ENCODE peak calls at places on chromosomes 13 and 19, in five cellular contexts. One of them, this sample, is unnamed.

GRCh38 chr13:36700170-36700569 is 26.4 kb downstream of the SERTM1 start:
- DNase-seq in hepatocyte: no peak
- DNase-seq in HEK293T: no peak
- DNase-seq in stimulated activated naive CD4-positive, alpha-beta T cell: no peak
- DNase-seq in nephron progenitor cell: no peak
- DNase-seq in this sample: no peak

GRCh38 chr13:30905932-30906383 is at the start of gene MEDAG:
- DNase-seq in HEK293T: no peak
- DNase-seq in stimulated activated naive CD4-positive, alpha-beta T cell: no peak
- DNase-seq in nephron progenitor cell: no peak
- DNase-seq in hepatocyte: no peak
- DNase-seq in this sample: no peak

GRCh38 chr13:55302568-55302967 is 1838.2 kb upstream of the PRR20A start:
- DNase-seq in HEK293T: no peak
- DNase-seq in nephron progenitor cell: no peak
- DNase-seq in hepatocyte: peak
- DNase-seq in stimulated activated naive CD4-positive, alpha-beta T cell: no peak
- DNase-seq in this sample: no peak

GRCh38 chr13:21047591-21048282 is 13.6 kb downstream of the LATS2 start:
- DNase-seq in nephron progenitor cell: peak
- DNase-seq in stimulated activated naive CD4-positive, alpha-beta T cell: no peak
- DNase-seq in HEK293T: no peak
- DNase-seq in hepatocyte: no peak
- DNase-seq in this sample: no peak

GRCh38 chr13:40390290-40391008 is 276.0 kb downstream of the FOXO1 start:
- DNase-seq in hepatocyte: no peak
- DNase-seq in stimulated activated naive CD4-positive, alpha-beta T cell: no peak
- DNase-seq in nephron progenitor cell: no peak
- DNase-seq in HEK293T: no peak
- DNase-seq in this sample: no peak

GRCh38 chr19:3450796-3451411 is 29.4 kb downstream of the SMIM24 start:
- DNase-seq in nephron progenitor cell: no peak
- DNase-seq in hepatocyte: peak
- DNase-seq in stimulated activated naive CD4-positive, alpha-beta T cell: no peak
- DNase-seq in HEK293T: no peak
- DNase-seq in this sample: no peak

GRCh38 chr19:29404015-29404414 is 121.8 kb upstream of the VSTM2B start:
- DNase-seq in nephron progenitor cell: no peak
- DNase-seq in hepatocyte: no peak
- DNase-seq in stimulated activated naive CD4-positive, alpha-beta T cell: no peak
- DNase-seq in HEK293T: no peak
- DNase-seq in this sample: no peak

GRCh38 chr19:18972301-18972831 is 31.3 kb upstream of the HOMER3 start:
- DNase-seq in nephron progenitor cell: no peak
- DNase-seq in stimulated activated naive CD4-positive, alpha-beta T cell: no peak
- DNase-seq in hepatocyte: no peak
- DNase-seq in HEK293T: no peak
- DNase-seq in this sample: no peak

GRCh38 chr13:34667356-34668218 is 274.5 kb upstream of the NBEA start:
- DNase-seq in stimulated activated naive CD4-positive, alpha-beta T cell: no peak
- DNase-seq in HEK293T: no peak
- DNase-seq in nephron progenitor cell: no peak
- DNase-seq in hepatocyte: no peak
- DNase-seq in this sample: no peak

GRCh38 chr13:106349080-106349841 is 186.2 kb downstream of the EFNB2 start:
- DNase-seq in hepatocyte: peak
- DNase-seq in nephron progenitor cell: peak
- DNase-seq in HEK293T: peak
- DNase-seq in stimulated activated naive CD4-positive, alpha-beta T cell: no peak
- DNase-seq in this sample: peak

GRCh38 chr19:22901431-22902130 is 69.5 kb downstream of the ZNF723 start:
- DNase-seq in nephron progenitor cell: no peak
- DNase-seq in hepatocyte: no peak
- DNase-seq in stimulated activated naive CD4-positive, alpha-beta T cell: no peak
- DNase-seq in HEK293T: no peak
- DNase-seq in this sample: no peak

GRCh38 chr13:91384891-91385290 is 13.5 kb upstream of the GPC5 start:
- DNase-seq in hepatocyte: no peak
- DNase-seq in stimulated activated naive CD4-positive, alpha-beta T cell: no peak
- DNase-seq in HEK293T: no peak
- DNase-seq in nephron progenitor cell: no peak
- DNase-seq in this sample: no peak

GRCh38 chr13:76161143-76161542 is 525.0 kb downstream of the LMO7 start:
- DNase-seq in HEK293T: no peak
- DNase-seq in stimulated activated naive CD4-positive, alpha-beta T cell: no peak
- DNase-seq in nephron progenitor cell: no peak
- DNase-seq in hepatocyte: no peak
- DNase-seq in this sample: no peak

GRCh38 chr13:47901451-47901850 is 99.6 kb downstream of the SUCLA2 start:
- DNase-seq in HEK293T: no peak
- DNase-seq in stimulated activated naive CD4-positive, alpha-beta T cell: no peak
- DNase-seq in hepatocyte: no peak
- DNase-seq in nephron progenitor cell: no peak
- DNase-seq in this sample: no peak

GRCh38 chr13:92838786-92839185 is 387.8 kb upstream of the GPC6 start:
- DNase-seq in stimulated activated naive CD4-positive, alpha-beta T cell: no peak
- DNase-seq in nephron progenitor cell: no peak
- DNase-seq in HEK293T: no peak
- DNase-seq in hepatocyte: no peak
- DNase-seq in this sample: no peak

GRCh38 chr13:109698779-109699178 is 87.6 kb downstream of the IRS2 start:
- DNase-seq in nephron progenitor cell: no peak
- DNase-seq in HEK293T: no peak
- DNase-seq in stimulated activated naive CD4-positive, alpha-beta T cell: no peak
- DNase-seq in hepatocyte: no peak
- DNase-seq in this sample: no peak

GRCh38 chr19:50495020-50495531 is 15.9 kb downstream of the JOSD2 start:
- DNase-seq in nephron progenitor cell: no peak
- DNase-seq in HEK293T: no peak
- DNase-seq in hepatocyte: no peak
- DNase-seq in stimulated activated naive CD4-positive, alpha-beta T cell: no peak
- DNase-seq in this sample: no peak

GRCh38 chr13:113074401-113074800 is 31.2 kb upstream of the F7 start:
- DNase-seq in nephron progenitor cell: no peak
- DNase-seq in HEK293T: no peak
- DNase-seq in hepatocyte: no peak
- DNase-seq in stimulated activated naive CD4-positive, alpha-beta T cell: no peak
- DNase-seq in this sample: no peak

GRCh38 chr19:1490311-1491113 is at the start of gene PCSK4:
- DNase-seq in nephron progenitor cell: peak
- DNase-seq in HEK293T: peak
- DNase-seq in stimulated activated naive CD4-positive, alpha-beta T cell: peak
- DNase-seq in hepatocyte: peak
- DNase-seq in this sample: peak

GRCh38 chr19:1749373-1750342 is 3.6 kb upstream of the ONECUT3 start:
- DNase-seq in HEK293T: no peak
- DNase-seq in stimulated activated naive CD4-positive, alpha-beta T cell: no peak
- DNase-seq in hepatocyte: no peak
- DNase-seq in nephron progenitor cell: no peak
- DNase-seq in this sample: no peak

GRCh38 chr19:13022859-13023636 is 27.8 kb downstream of the NFIX start:
- DNase-seq in HEK293T: peak
- DNase-seq in stimulated activated naive CD4-positive, alpha-beta T cell: no peak
- DNase-seq in nephron progenitor cell: no peak
- DNase-seq in hepatocyte: peak
- DNase-seq in this sample: peak

GRCh38 chr13:50805805-50806204 is 37.7 kb downstream of the DLEU7 start:
- DNase-seq in HEK293T: no peak
- DNase-seq in nephron progenitor cell: no peak
- DNase-seq in stimulated activated naive CD4-positive, alpha-beta T cell: no peak
- DNase-seq in hepatocyte: no peak
- DNase-seq in this sample: peak

GRCh38 chr13:69496951-69497350 is 610.7 kb upstream of the ATXN8OS start:
- DNase-seq in nephron progenitor cell: no peak
- DNase-seq in hepatocyte: no peak
- DNase-seq in HEK293T: no peak
- DNase-seq in stimulated activated naive CD4-positive, alpha-beta T cell: no peak
- DNase-seq in this sample: no peak

GRCh38 chr13:23515116-23515515 is 55.1 kb upstream of the TNFRSF19 start:
- DNase-seq in stimulated activated naive CD4-positive, alpha-beta T cell: no peak
- DNase-seq in HEK293T: no peak
- DNase-seq in nephron progenitor cell: no peak
- DNase-seq in hepatocyte: no peak
- DNase-seq in this sample: no peak

GRCh38 chr13:23792680-23793079 is 96.5 kb downstream of the MIPEP start:
- DNase-seq in stimulated activated naive CD4-positive, alpha-beta T cell: no peak
- DNase-seq in nephron progenitor cell: no peak
- DNase-seq in hepatocyte: no peak
- DNase-seq in HEK293T: no peak
- DNase-seq in this sample: no peak

GRCh38 chr13:111947026-111947810 is 119.7 kb upstream of the SOX1 start:
- DNase-seq in hepatocyte: no peak
- DNase-seq in nephron progenitor cell: no peak
- DNase-seq in stimulated activated naive CD4-positive, alpha-beta T cell: no peak
- DNase-seq in HEK293T: no peak
- DNase-seq in this sample: no peak